ENCODE peak calls at places on chromosomes 5 and 9, in four cellular contexts. B, H, V and I are unnamed samples.

GRCh38 chr5:38420691-38421395 is 135.6 kb downstream of the LIFR start:
- DNase-seq in B (peak; percentile 75), H (peak; percentile 76), V (no peak), I (no peak)

GRCh38 chr5:146291421-146292074 is 47.1 kb upstream of the POU4F3 start:
- DNase-seq in B (peak; percentile 66), H (no peak), V (no peak), I (no peak)

GRCh38 chr5:146409081-146409671 is 38.0 kb upstream of the TCERG1 start:
- DNase-seq in B (no peak), H (no peak), V (no peak), I (no peak)

GRCh38 chr5:120108586-120109254 is 355.4 kb upstream of the PRR16 start:
- DNase-seq in B (peak; percentile 21), H (no peak), V (no peak), I (no peak)

GRCh38 chr5:89374144-89374784 is 491.3 kb upstream of the MEF2C start:
- DNase-seq in B (no peak), H (no peak), V (no peak), I (no peak)

GRCh38 chr5:68216737-68217231 is 1.2 kb downstream of the PIK3R1 start:
- DNase-seq in B (peak; percentile 22), H (no peak), V (no peak), I (no peak)

GRCh38 chr9:137252555-137253506 is 1.7 kb downstream of the STPG3 start:
- DNase-seq in B (no peak), H (no peak), V (no peak), I (no peak)

GRCh38 chr9:79604921-79605562 is 33.3 kb downstream of the TLE4 start:
- DNase-seq in B (no peak), H (no peak), V (no peak), I (no peak)

GRCh38 chr5:35443803-35444595 is 173.7 kb upstream of the SPEF2 start:
- DNase-seq in B (no peak), H (no peak), V (no peak), I (no peak)

GRCh38 chr5:14660836-14661235 is 3.7 kb upstream of the OTULIN start:
- DNase-seq in B (no peak), H (no peak), V (no peak), I (no peak)

GRCh38 chr5:174409070-174409469 is 315.3 kb upstream of the MSX2 start:
- DNase-seq in B (no peak), H (no peak), V (no peak), I (no peak)

GRCh38 chr9:75299324-75299723 is 211.0 kb downstream of the OSTF1 start:
- DNase-seq in B (no peak), H (no peak), V (no peak), I (no peak)
- TF ChIP-seq CTCF in B (no peak), H (no peak), V (no peak), I (no peak)

GRCh38 chr5:177607115-177607451 is 7.2 kb downstream of the B4GALT7 start:
- DNase-seq in B (no peak), H (no peak), V (no peak), I (no peak)

GRCh38 chr5:177606071-177607051 is 6.4 kb downstream of the B4GALT7 start:
- DNase-seq in B (no peak), H (no peak), V (peak; percentile 62), I (no peak)

GRCh38 chr5:177608243-177609075 is 8.5 kb downstream of the B4GALT7 start:
- DNase-seq in B (no peak), H (no peak), V (peak; percentile 71), I (peak; percentile 77)

GRCh38 chr5:177609076-177610059 is 9.4 kb downstream of the B4GALT7 start:
- DNase-seq in B (no peak), H (no peak), V (peak; percentile 65), I (peak; percentile 82)

GRCh38 chr5:177607452-177608192 is 7.7 kb downstream of the B4GALT7 start:
- DNase-seq in B (peak; percentile 90), H (peak; percentile 78), V (peak; percentile 72), I (peak; percentile 95)
- TF ChIP-seq CTCF in B (peak; percentile 93), H (peak; percentile 76), V (peak; percentile 87), I (peak; percentile 96)

DNA sequence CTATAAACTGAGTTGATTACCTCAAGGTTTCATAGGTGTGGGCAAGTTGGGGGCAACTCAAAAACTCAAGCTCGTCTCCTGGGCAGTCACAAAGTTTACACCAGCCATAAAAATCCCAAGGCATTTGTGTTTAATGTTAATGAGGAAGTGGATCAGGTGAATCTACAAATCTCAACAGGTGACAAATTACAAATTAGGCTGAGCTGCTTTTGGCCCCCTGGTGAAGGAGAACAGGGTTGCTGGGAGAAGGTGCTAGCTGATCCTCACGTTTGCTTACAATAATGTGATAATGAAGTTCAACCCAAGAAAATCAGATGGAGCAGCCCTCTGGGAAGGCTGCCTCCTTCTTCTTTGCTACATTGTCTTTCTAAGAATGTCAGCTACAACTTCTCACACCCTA is 488.4 kb upstream of the DMAC1 start:
- DNase-seq in B (no peak), H (no peak), V (no peak), I (no peak)
- TF ChIP-seq CTCF in B (no peak), H (no peak), V (no peak), I (no peak)

GRCh38 chr5:169280286-169280685 is 20.7 kb downstream of the SLIT3 start:
- DNase-seq in B (no peak), H (no peak), V (no peak), I (no peak)

GRCh38 chr5:169283887-169284286 is 17.1 kb downstream of the SLIT3 start:
- DNase-seq in B (no peak), H (no peak), V (no peak), I (no peak)

GRCh38 chr5:169280696-169281095 is 20.2 kb downstream of the SLIT3 start:
- DNase-seq in B (no peak), H (no peak), V (no peak), I (no peak)

GRCh38 chr5:169279125-169279524 is 21.8 kb downstream of the SLIT3 start:
- DNase-seq in B (no peak), H (no peak), V (no peak), I (no peak)

DNA sequence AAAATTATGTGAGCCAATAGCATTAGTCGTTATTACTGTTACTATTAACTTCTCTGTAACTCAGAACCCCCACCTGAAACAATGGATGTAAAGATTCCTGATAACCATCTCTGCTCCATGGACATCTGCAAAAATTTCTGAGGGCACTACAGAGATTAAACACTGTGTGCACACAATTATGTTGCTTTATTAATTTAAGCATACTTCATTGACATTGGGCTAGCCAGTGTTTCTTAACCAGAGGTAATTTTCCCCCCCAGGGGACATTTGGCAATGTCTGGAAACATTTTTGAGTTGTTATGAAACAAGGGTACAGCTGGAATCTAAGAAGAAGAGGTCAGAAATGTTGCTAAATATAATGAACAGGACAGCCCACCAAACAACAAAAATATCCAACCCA is 19.3 kb downstream of the SLIT3 start:
- DNase-seq in B (no peak), H (no peak), V (no peak), I (no peak)
- TF ChIP-seq CTCF in B (no peak), H (no peak), V (no peak), I (no peak)